ENCODE peak calls at places on chromosomes 7 and 10, in ten cellular contexts. L, A, C, T, I, G, E, B, Q and X are unnamed samples. For H3K27me3, the result is how much of the 10 kb centered on the place peaks cover.

GRCh38 chr10:78712147-78712546 is 356.6 kb upstream of the ZMIZ1 start:
- DNase-seq in C (no peak), T (no peak), I (peak), L (no peak), Q (no peak), B (no peak), E (no peak), G (no peak), A (no peak), X (no peak)

GRCh38 chr10:110494532-110494931 is 3.2 kb upstream of the DUSP5 start:
- DNase-seq in G (no peak), B (no peak), T (no peak), C (no peak), A (no peak), Q (no peak), L (no peak), E (no peak), I (no peak), X (no peak)

GRCh38 chr10:30977385-30977784 is 54.3 kb downstream of the ZNF438 start:
- DNase-seq in G (no peak), C (no peak), A (no peak), I (no peak), L (no peak), T (no peak), E (no peak), B (no peak), Q (no peak), X (no peak)

GRCh38 chr7:140349172-140349771 is 49.1 kb downstream of the SLC37A3 start:
- DNase-seq in C (no peak), A (no peak), T (no peak), L (no peak), B (peak), G (no peak), Q (no peak), I (no peak), E (no peak), X (no peak)

GRCh38 chr10:99766282-99766681 is 16.2 kb upstream of the ABCC2 start:
- DNase-seq in T (no peak), G (no peak), I (no peak), A (no peak), Q (no peak), E (no peak), C (no peak), B (no peak), L (no peak), X (no peak)

GRCh38 chr7:80348221-80348620 is 163.6 kb downstream of the GNAT3 start:
- DNase-seq in G (no peak), A (no peak), L (no peak), E (no peak), T (no peak), C (no peak), I (no peak), B (no peak), Q (no peak), X (no peak)

GRCh38 chr7:29359480-29360093 is 165.0 kb downstream of the CHN2 start:
- DNase-seq in E (no peak), B (no peak), I (no peak), L (no peak), A (no peak), T (no peak), G (no peak), Q (no peak), C (no peak), X (no peak)

GRCh38 chr7:45511721-45512422 is 62.3 kb upstream of the ADCY1 start:
- DNase-seq in T (no peak), I (no peak), L (no peak), G (no peak), A (no peak), Q (no peak), E (no peak), C (no peak), B (no peak), X (no peak)

GRCh38 chr7:47337531-47337930 is 244.4 kb downstream of the TNS3 start:
- DNase-seq in C (no peak), I (no peak), B (no peak), T (no peak), Q (no peak), A (no peak), L (no peak), G (no peak), E (peak), X (no peak)

GRCh38 chr7:105849122-105849855 is 27.1 kb downstream of the ATXN7L1 start:
- DNase-seq in G (no peak), B (no peak), A (no peak), T (no peak), Q (no peak), C (peak), L (no peak), I (no peak), E (no peak), X (no peak)

GRCh38 chr7:65509368-65510186 is 135.9 kb downstream of the ZNF92 start:
- DNase-seq in G (no peak), E (peak), I (peak), Q (no peak), C (no peak), L (peak), B (peak), A (peak), T (peak), X (no peak)

GRCh38 chr10:14873090-14873760 is 5.4 kb upstream of the SUV39H2 start:
- DNase-seq in B (no peak), Q (no peak), A (no peak), C (no peak), E (no peak), I (no peak), G (no peak), L (no peak), T (no peak), X (no peak)

GRCh38 chr10:35495521-35496238 is 109.5 kb upstream of the GJD4 start:
- DNase-seq in L (no peak), E (no peak), T (no peak), I (no peak), A (no peak), Q (no peak), C (peak), G (no peak), B (peak), X (no peak)

GRCh38 chr7:137652721-137653120 is 194.1 kb downstream of the DGKI start:
- DNase-seq in L (no peak), C (no peak), Q (no peak), G (no peak), I (no peak), B (no peak), A (no peak), T (no peak), E (no peak), X (no peak)

GRCh38 chr10:119896061-119896655 is 3.6 kb downstream of the SEC23IP start:
- DNase-seq in G (no peak), L (no peak), Q (peak), B (no peak), E (peak), I (no peak), T (no peak), C (peak), A (no peak), X (no peak)

GRCh38 chr7:78492146-78492545 is 693.6 kb downstream of the PHTF2 start:
- DNase-seq in E (no peak), C (no peak), I (no peak), A (no peak), G (no peak), T (no peak), B (no peak), Q (no peak), L (no peak), X (no peak)

GRCh38 chr7:1085910-1086421 is 1.9 kb upstream of the GPER1 start:
- DNase-seq in L (no peak), A (peak), I (no peak), C (no peak), B (no peak), Q (no peak), E (no peak), T (no peak), G (no peak), X (no peak)

GRCh38 chr7:74454059-74454947 is 597 bp downstream of the GTF2IRD1 start:
- DNase-seq in Q (no peak), I (peak), L (peak), G (peak), A (peak), T (peak), C (no peak), E (no peak), B (peak), X (no peak)

GRCh38 chr7:20275637-20276036 is 55.1 kb upstream of the ITGB8 start:
- DNase-seq in E (no peak), B (no peak), Q (no peak), T (no peak), A (no peak), I (no peak), G (no peak), C (no peak), L (no peak), X (no peak)

GRCh38 chr7:22339725-22340390 is 17.1 kb downstream of the RAPGEF5 start:
- DNase-seq in L (no peak), B (no peak), Q (no peak), A (no peak), E (no peak), G (no peak), I (no peak), T (no peak), C (no peak), X (no peak)

GRCh38 chr10:62047240-62047897 is 145.9 kb downstream of the ARID5B start:
- DNase-seq in Q (no peak), G (no peak), I (no peak), E (no peak), C (no peak), A (no peak), T (no peak), L (no peak), B (no peak), X (no peak)

GRCh38 chr7:100219271-100219737 is 445 bp upstream of the PVRIG start:
- DNase-seq in G (no peak), E (no peak), T (no peak), Q (no peak), I (no peak), A (no peak), L (peak), C (no peak), B (no peak), X (no peak)

GRCh38 chr10:132882481-132882951 is 59.9 kb downstream of the CFAP46 start:
- DNase-seq in Q (no peak), C (no peak), B (no peak), I (no peak), A (no peak), T (no peak), G (no peak), E (no peak), L (peak), X (no peak)

GRCh38 chr7:6416516-6417145 is 31.1 kb downstream of the DAGLB start:
- DNase-seq in I (no peak), G (no peak), L (no peak), A (peak), Q (no peak), C (peak), T (peak), B (peak), E (no peak), X (no peak)

GRCh38 chr7:37510043-37510634 is 61.5 kb upstream of the ELMO1 start:
- DNase-seq in B (peak), Q (no peak), I (peak), C (peak), T (no peak), L (no peak), G (no peak), A (no peak), E (no peak), X (no peak)

GRCh38 chr7:37149019-37149814 is 299.4 kb downstream of the ELMO1 start:
- DNase-seq in C (no peak), L (no peak), Q (no peak), A (no peak), G (no peak), B (no peak), T (no peak), I (no peak), E (no peak), X (no peak)

GRCh38 chr7:99102809-99103690 is 40.9 kb downstream of the SMURF1 start:
- DNase-seq in A (no peak), T (no peak), G (no peak), L (no peak), I (no peak), C (no peak), B (no peak), E (no peak), Q (no peak), X (no peak)

GRCh38 chr7:29189743-29190201 is 4.8 kb upstream of the CHN2 start:
- DNase-seq in E (peak), I (peak), C (peak), B (peak), T (peak), L (peak), Q (peak), G (peak), A (peak), X (peak)

GRCh38 chr10:75655791-75656451 is 224.5 kb downstream of the LRMDA start:
- DNase-seq in T (no peak), B (no peak), L (no peak), C (peak), E (no peak), Q (no peak), I (no peak), G (no peak), A (no peak), X (no peak)

GRCh38 chr10:113858541-113858940 is 4.1 kb downstream of the NHLRC2 start:
- DNase-seq in C (no peak), T (no peak), G (no peak), I (peak), E (no peak), B (no peak), A (no peak), L (no peak), Q (no peak), X (no peak)

GRCh38 chr7:87797798-87798403 is 78.3 kb downstream of the SLC25A40 start:
- DNase-seq in G (no peak), A (no peak), L (no peak), B (peak), Q (peak), I (peak), T (no peak), E (no peak), C (peak), X (no peak)

GRCh38 chr7:32888505-32888904 is 3.1 kb downstream of the KBTBD2 start:
- DNase-seq in I (peak), E (no peak), B (no peak), T (no peak), C (no peak), G (no peak), Q (no peak), A (no peak), L (no peak), X (no peak)

GRCh38 chr7:157824819-157825121 is 488.0 kb downstream of the DNAJB6 start:
- DNase-seq in T (no peak), I (no peak), L (peak), C (no peak), E (no peak), B (no peak), Q (no peak), A (no peak), G (no peak), X (no peak)

GRCh38 chr7:98232799-98233198 is 19.2 kb downstream of the TECPR1 start:
- DNase-seq in B (no peak), E (no peak), T (no peak), G (no peak), Q (no peak), A (peak), I (no peak), C (no peak), L (no peak), X (no peak)

GRCh38 chr10:375885-376505 is 240.7 kb downstream of the ZMYND11 start:
- DNase-seq in G (no peak), A (no peak), C (no peak), E (no peak), I (no peak), T (no peak), L (peak), Q (no peak), B (no peak), X (no peak)

GRCh38 chr10:103789771-103790201 is 65.6 kb downstream of the SH3PXD2A start:
- DNase-seq in A (no peak), I (no peak), B (no peak), E (peak), G (no peak), Q (no peak), C (no peak), T (no peak), L (no peak), X (peak)

GRCh38 chr7:131040467-131040932 is 287.2 kb upstream of the MKLN1 start:
- DNase-seq in I (peak), E (peak), G (peak), Q (peak), C (peak), A (no peak), B (peak), L (no peak), T (peak), X (peak)

GRCh38 chr7:69928609-69929008 is 330.3 kb downstream of the AUTS2 start:
- DNase-seq in E (no peak), G (no peak), T (no peak), I (no peak), C (no peak), Q (no peak), B (no peak), A (no peak), L (no peak), X (no peak)

GRCh38 chr7:72438491-72438890 is 26.4 kb upstream of the CALN1 start:
- DNase-seq in Q (no peak), L (no peak), G (no peak), A (no peak), B (no peak), I (no peak), E (no peak), T (no peak), C (no peak), X (no peak)

GRCh38 chr7:72445075-72445474 is 32.9 kb upstream of the CALN1 start:
- DNase-seq in E (no peak), I (no peak), A (no peak), G (no peak), B (no peak), L (no peak), C (peak), T (no peak), Q (no peak), X (no peak)

GRCh38 chr7:72445580-72445979 is 33.4 kb upstream of the CALN1 start:
- DNase-seq in I (no peak), E (no peak), Q (no peak), C (no peak), B (no peak), L (no peak), T (no peak), G (no peak), A (no peak), X (no peak)

GRCh38 chr7:72444023-72444776 is 32.1 kb upstream of the CALN1 start:
- DNase-seq in B (no peak), I (no peak), L (no peak), Q (no peak), A (no peak), T (no peak), C (peak), G (no peak), E (no peak), X (no peak)

DNA sequence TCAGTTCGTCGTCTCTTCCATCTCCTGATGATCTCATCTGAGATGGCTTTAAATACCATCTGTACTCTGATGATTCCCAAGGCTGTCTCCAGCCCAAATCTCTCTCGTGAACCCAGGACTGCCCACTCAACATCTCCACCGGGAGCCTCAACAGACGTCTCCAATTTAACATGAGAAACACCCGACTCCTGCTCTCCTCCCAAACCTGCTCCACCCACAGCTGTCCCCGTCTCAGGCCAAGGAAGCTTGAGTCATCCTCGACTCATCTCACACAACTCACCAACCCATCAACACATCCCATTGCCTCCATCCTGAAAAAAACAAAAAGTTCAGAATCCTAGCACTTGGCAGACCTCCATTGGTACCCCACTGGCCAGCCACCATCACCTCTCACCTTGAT is 29.7 kb upstream of the CALN1 start:
- DNase-seq in B (no peak), C (no peak), A (no peak), T (no peak), L (no peak), I (no peak), G (no peak), Q (no peak), E (no peak), X (no peak)
- H3K27me3 ChIP-seq in B (under half), C (under half), A (under half), T (under half), L (under half), I (under half), G (under half), Q (under half), E (under half), X (under half)

DNA sequence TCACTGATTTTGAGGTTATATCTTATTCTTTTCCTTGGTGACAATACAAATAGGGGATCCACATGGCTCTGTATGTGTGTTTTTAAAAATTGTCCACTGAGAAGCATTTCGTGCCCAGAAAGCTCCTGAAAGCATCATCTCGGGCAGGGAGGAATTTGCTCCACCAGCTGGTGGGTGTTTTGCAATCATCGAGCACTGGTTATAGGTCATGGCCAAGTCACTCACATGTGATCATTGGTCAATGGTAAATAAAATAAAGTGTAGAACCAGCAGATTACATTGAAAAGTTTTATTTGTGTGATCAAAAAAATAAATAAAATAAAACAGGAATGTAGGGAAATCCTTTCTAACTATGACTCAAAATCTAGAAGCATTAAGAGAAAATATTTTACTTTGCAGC is 23.0 kb upstream of the SNX13 start:
- DNase-seq in B (no peak), T (no peak), C (peak), L (no peak), Q (no peak), A (no peak), E (no peak), G (no peak), I (no peak), X (no peak)
- H3K4me3 ChIP-seq in B (no peak), T (no peak), C (no peak), L (no peak), Q (no peak), A (no peak), E (no peak), G (no peak), I (no peak), X (no peak)

GRCh38 chr7:155961241-155962190 is 149.3 kb upstream of the SHH start:
- DNase-seq in E (peak), L (peak), G (no peak), T (peak), B (no peak), C (peak), A (peak), Q (no peak), I (no peak), X (no peak)
- TF ChIP-seq EP300 in E (no peak), L (no peak), G (no peak), T (no peak), B (no peak), C (peak), A (peak), Q (no peak), I (no peak), X (no peak)

GRCh38 chr7:38938589-38938988 is 29.6 kb upstream of the VPS41 start:
- DNase-seq in A (no peak), I (no peak), C (no peak), T (no peak), L (no peak), E (no peak), G (no peak), Q (no peak), B (no peak), X (no peak)
- H3K27me3 ChIP-seq in A (under half), I (under half), C (under half), T (under half), L (under half), E (under half), G (under half), Q (under half), B (under half), X (under half)

GRCh38 chr7:50791921-50792341 is 9.2 kb upstream of the GRB10 start:
- DNase-seq in T (no peak), Q (no peak), I (peak), C (peak), E (no peak), A (no peak), G (peak), B (no peak), L (no peak), X (no peak)
- H3K4me3 ChIP-seq in T (peak), Q (peak), I (peak), C (peak), E (peak), A (peak), G (peak), B (peak), L (peak), X (peak)

DNA sequence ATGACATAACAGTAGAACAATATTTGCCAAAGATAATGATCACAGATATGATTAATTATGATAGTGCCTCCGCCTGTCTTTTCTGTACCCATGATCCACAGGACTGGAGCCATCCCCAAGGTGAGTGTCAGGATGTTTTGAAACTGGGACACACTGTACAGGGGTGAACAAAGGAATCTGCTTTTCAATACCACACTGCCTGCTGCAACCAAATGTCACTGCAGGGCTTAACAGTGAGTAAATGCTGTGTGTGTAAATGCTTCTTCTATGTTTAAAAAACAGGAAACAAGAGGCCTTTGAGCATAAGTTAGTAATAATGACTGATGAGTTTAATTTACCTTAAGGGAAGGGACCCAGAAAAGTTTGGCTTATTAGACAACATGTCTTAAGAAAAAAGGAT is 65.2 kb downstream of the HBP1 start:
- DNase-seq in T (no peak), I (no peak), B (no peak), L (no peak), A (no peak), G (no peak), Q (no peak), E (no peak), C (no peak), X (no peak)
- TF ChIP-seq EP300 in T (no peak), I (no peak), B (no peak), L (no peak), A (no peak), G (no peak), Q (no peak), E (no peak), C (no peak), X (no peak)

DNA sequence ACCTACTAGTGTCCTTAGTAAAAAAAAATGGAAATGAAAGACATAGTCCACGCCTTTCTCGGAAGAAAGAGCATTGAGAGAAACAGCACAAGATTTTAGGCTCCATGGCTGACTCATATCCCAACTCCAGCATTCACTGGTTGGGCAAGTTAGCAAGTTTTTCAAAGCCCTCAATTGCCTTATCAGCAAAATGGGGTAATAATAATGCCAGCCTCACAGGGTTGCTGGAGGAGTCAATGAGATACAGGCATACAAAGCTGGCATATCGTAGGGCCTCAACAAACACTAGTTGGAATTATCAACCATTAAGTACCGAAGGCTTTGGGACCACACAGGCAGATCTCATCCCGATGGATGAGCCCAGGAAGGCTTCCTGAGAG is 4.0 kb downstream of the HSPA12A start:
- DNase-seq in T (no peak), B (no peak), I (no peak), G (no peak), L (no peak), A (no peak), C (no peak), Q (no peak), E (no peak), X (no peak)
- H3K27me3 ChIP-seq in T (under half), B (under half), I (under half), G (under half), L (under half), A (under half), C (under half), Q (under half), E (under half), X (under half)